ENCODE peak calls at places on chromosome 20, in seven cellular contexts. L is A549; B is GM23338; R is pancreas; X is heart left ventricle; Z is CD8-positive, alpha-beta memory T cell; N is body of pancreas. W is an unnamed sample. For H3K4me1, the result is how much of the 10 kb centered on the place peaks cover.

GRCh38 chr20:49956689-49957443 is 20.7 kb downstream of the RNF114 start:
- DNase-seq in Z (no peak), R (no peak), N (no peak), X (peak), L (no peak), B (no peak), W (no peak)

GRCh38 chr20:36872857-36873256 is 3.1 kb upstream of the TLDC2 start:
- DNase-seq in N (no peak), Z (no peak), L (no peak), B (no peak), R (no peak), X (peak), W (no peak)

GRCh38 chr20:23142162-23143050 is 56.3 kb upstream of the CD93 start:
- DNase-seq in Z (no peak), X (no peak), B (no peak), L (no peak), R (no peak), N (no peak), W (no peak)

GRCh38 chr20:41534842-41535241 is 83.3 kb downstream of the CHD6 start:
- DNase-seq in B (no peak), Z (no peak), L (no peak), X (no peak), R (no peak), N (no peak), W (no peak)

GRCh38 chr20:53725575-53725970 is 131.9 kb upstream of the ZNF217 start:
- DNase-seq in B (no peak), R (no peak), Z (no peak), L (no peak), X (no peak), N (no peak), W (no peak)

GRCh38 chr20:51492167-51493092 is 50.1 kb downstream of the NFATC2 start:
- DNase-seq in Z (no peak), R (peak), B (peak), X (peak), L (no peak), N (peak), W (no peak)

GRCh38 chr20:57482148-57482547 is 42.8 kb downstream of the CTCFL start:
- DNase-seq in R (no peak), X (no peak), Z (no peak), N (no peak), L (no peak), B (no peak), W (no peak)

GRCh38 chr20:25563362-25563761 is 22.0 kb downstream of the NINL start:
- DNase-seq in L (no peak), N (no peak), X (no peak), B (no peak), Z (no peak), R (no peak), W (no peak)

GRCh38 chr20:37758332-37758731 is 64.5 kb downstream of the CTNNBL1 start:
- DNase-seq in N (no peak), X (no peak), Z (no peak), L (peak), R (no peak), B (peak), W (no peak)

GRCh38 chr20:21601799-21602198 is 87.9 kb upstream of the NKX2-2 start:
- DNase-seq in B (no peak), Z (no peak), L (no peak), N (no peak), X (no peak), R (no peak), W (no peak)

GRCh38 chr20:10509411-10509810 is 74.3 kb downstream of the SLX4IP start:
- DNase-seq in N (no peak), X (no peak), Z (no peak), L (no peak), R (no peak), B (no peak), W (no peak)
- H3K4me1 ChIP-seq in N (under half), X (under half), Z (under half), L (half or more), R (under half), B (under half), W (under half)

GRCh38 chr20:62979310-62979709 is 26.8 kb downstream of the SLC17A9 start:
- DNase-seq in Z (no peak), R (no peak), B (no peak), X (no peak), N (no peak), L (no peak), W (no peak)
- H3K4me1 ChIP-seq in Z (half or more), R (under half), B (under half), X (under half), N (under half), L (under half), W (under half)

GRCh38 chr20:44959082-44959895 is 908 bp downstream of the TOMM34 start:
- DNase-seq in R (no peak), L (peak), N (peak), Z (peak), X (no peak), B (peak), W (peak)
- H3K4me1 ChIP-seq in R (under half), L (under half), N (under half), Z (under half), X (under half), B (under half), W (under half)

DNA sequence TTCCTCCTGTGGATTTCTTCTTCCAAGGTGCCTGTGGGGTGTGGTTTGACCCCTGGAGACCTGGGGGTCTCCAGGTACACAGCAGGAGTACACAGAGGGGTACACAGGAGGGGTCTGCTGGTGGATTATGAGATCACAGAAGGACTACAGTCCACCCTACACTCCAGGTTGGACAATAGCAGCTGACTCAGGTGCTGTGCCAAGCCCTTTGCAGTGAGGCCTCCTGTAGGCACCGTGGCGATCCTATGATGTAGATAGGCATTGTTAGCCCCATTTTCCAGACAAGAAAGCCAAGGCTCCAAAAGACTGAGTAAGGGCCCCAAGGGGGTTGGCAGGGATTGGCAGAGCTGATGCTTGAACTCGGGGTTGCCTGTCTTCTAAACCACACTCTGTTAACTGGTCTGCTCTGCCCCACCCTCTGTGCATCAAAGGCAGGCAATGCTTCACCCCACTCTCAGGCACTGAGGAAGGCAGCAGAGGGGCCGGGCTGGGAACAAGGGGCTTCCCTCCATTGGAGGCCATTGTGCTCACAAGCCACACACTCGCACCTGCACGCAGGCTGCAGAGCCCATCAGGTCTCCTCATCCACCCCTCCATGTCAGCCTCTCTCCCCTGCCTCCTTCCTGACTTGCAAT is 77.5 kb upstream of the SIRPA start:
- DNase-seq in Z (no peak), X (no peak), R (no peak), N (no peak), B (no peak), L (no peak), W (no peak)
- H3K4me1 ChIP-seq in Z (under half), X (under half), R (under half), N (under half), B (under half), L (under half), W (under half)

GRCh38 chr20:64064145-64064698 is 1.2 kb downstream of the TCEA2 start:
- DNase-seq in X (no peak), N (peak), L (peak), B (no peak), R (peak), Z (no peak), W (no peak)

GRCh38 chr20:64066984-64067605 is 4.1 kb downstream of the TCEA2 start:
- DNase-seq in N (no peak), Z (no peak), R (no peak), B (no peak), L (no peak), X (no peak), W (no peak)

GRCh38 chr20:64065973-64066341 is 3.0 kb downstream of the TCEA2 start:
- DNase-seq in Z (peak), N (no peak), L (no peak), X (no peak), R (no peak), B (peak), W (peak)

GRCh38 chr20:64063389-64064144 is 569 bp downstream of the TCEA2 start:
- DNase-seq in Z (no peak), X (no peak), B (peak), L (no peak), R (peak), N (no peak), W (no peak)

DNA sequence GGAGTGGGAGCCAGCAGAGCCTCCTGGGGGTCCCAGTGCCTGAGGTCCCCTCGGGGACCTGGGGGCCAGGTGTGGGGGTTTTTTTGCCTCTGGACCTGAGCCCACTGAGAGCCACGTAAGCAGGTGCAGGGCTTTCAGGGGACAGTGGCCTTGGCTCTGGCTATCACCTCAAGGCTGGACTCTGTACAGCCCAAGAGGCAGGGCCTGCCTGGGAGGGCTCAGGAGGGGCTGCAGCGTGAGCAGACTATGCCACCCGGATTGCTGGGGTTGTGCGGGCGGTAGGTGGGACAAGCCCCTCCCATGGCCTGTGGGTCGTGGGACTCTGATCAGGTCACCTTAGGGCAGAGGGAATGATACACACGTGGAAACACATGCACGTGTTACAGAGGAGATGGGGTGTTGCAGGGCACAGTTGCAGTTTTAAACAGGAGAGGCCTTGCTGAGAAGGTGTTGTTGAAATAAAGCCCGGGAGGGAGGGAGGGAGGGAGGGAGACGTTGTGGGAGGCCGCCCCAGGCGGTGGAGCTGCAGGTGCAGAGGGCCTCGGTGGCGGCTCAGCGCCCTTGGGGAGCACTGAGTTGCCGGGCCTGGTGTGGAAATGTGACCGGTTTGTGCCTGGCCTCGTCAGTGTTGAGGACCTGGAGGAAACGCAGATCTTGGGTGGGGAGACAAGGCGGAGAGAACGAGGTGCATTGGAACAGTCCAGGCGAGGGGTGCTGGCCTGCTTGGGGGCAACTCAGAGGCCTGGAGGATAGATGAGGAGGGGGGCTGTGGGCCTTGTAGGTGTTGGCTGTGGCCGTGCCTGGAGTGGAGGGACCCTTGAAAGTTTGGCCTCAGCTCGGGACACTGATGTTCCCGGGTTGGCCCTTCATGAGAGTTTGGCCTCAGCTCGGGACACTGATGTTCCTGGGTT is 2.3 kb downstream of the TCEA2 start:
- DNase-seq in N (no peak), R (no peak), B (no peak), X (no peak), L (no peak), Z (no peak), W (peak)
- H3K4me1 ChIP-seq in N (under half), R (under half), B (under half), X (under half), L (under half), Z (half or more), W (half or more)